ENCODE peak calls at places on chromosome 1, in five cellular contexts. H is pancreas, J is cardiac muscle cell, L is breast epithelium, F is dorsolateral prefrontal cortex. E is an unnamed sample.

GRCh38 chr1:95034506-95034905 is 38.2 kb downstream of the ALG14 start:
- DNase-seq in H (no peak), J (no peak), L (no peak), F (no peak), E (no peak)

GRCh38 chr1:222310830-222311229 is 237.1 kb downstream of the HHIPL2 start:
- DNase-seq in H (no peak), J (peak), L (no peak), F (peak), E (no peak)

GRCh38 chr1:209675567-209676154 is 449 bp downstream of the G0S2 start:
- DNase-seq in H (peak), J (peak), L (no peak), F (no peak), E (peak)

GRCh38 chr1:16716691-16717173 is 23.6 kb upstream of the RNU1-4 start:
- DNase-seq in H (peak), J (no peak), L (peak), F (no peak), E (peak)

GRCh38 chr1:58874327-58874726 is 90.5 kb upstream of the JUN start:
- DNase-seq in H (no peak), J (no peak), L (no peak), F (no peak), E (no peak)

GRCh38 chr1:5813480-5813879 is 178.7 kb downstream of the NPHP4 start:
- DNase-seq in H (no peak), J (no peak), L (no peak), F (no peak), E (no peak)

GRCh38 chr1:12511516-12512468 is 106.2 kb downstream of the DHRS3 start:
- DNase-seq in H (no peak), J (peak), L (no peak), F (no peak), E (no peak)

GRCh38 chr1:91611498-91611917 is 110.9 kb downstream of the CDC7 start:
- DNase-seq in H (no peak), J (no peak), L (no peak), F (no peak), E (no peak)

GRCh38 chr1:110258734-110259133 is 48.6 kb downstream of the KCNC4 start:
- DNase-seq in H (no peak), J (no peak), L (peak), F (no peak), E (no peak)

GRCh38 chr1:230251644-230252191 is 174.4 kb downstream of the PGBD5 start:
- DNase-seq in H (no peak), J (no peak), L (no peak), F (no peak), E (no peak)

GRCh38 chr1:33009561-33009960 is 27.1 kb downstream of the AK2 start:
- DNase-seq in H (no peak), J (no peak), L (no peak), F (no peak), E (no peak)

GRCh38 chr1:30777906-30778155 is 20.3 kb upstream of the LAPTM5 start:
- DNase-seq in H (no peak), J (no peak), L (no peak), F (no peak), E (no peak)

GRCh38 chr1:4033732-4034131 is 133.7 kb upstream of the C1orf174 start:
- DNase-seq in H (no peak), J (no peak), L (no peak), F (no peak), E (no peak)

GRCh38 chr1:156794506-156795373 is 21.9 kb downstream of the SH2D2A start:
- DNase-seq in H (no peak), J (no peak), L (no peak), F (no peak), E (no peak)

GRCh38 chr1:60575326-60575874 is 501.8 kb upstream of the C1orf87 start:
- DNase-seq in H (no peak), J (no peak), L (no peak), F (no peak), E (no peak)

GRCh38 chr1:146032613-146033219 is 11.2 kb upstream of the HJV start:
- DNase-seq in H (no peak), J (peak), L (no peak), F (no peak), E (no peak)

GRCh38 chr1:46813858-46814396 is 15.1 kb downstream of the CYP4B1 start:
- DNase-seq in H (no peak), J (no peak), L (no peak), F (no peak), E (no peak)
- TF ChIP-seq CTCF in H (no peak), J (no peak), L (no peak), F (no peak), E (no peak)

GRCh38 chr1:181503130-181503810 is 20.0 kb downstream of the CACNA1E start:
- DNase-seq in H (no peak), J (no peak), L (peak), F (no peak), E (no peak)
- H3K27ac ChIP-seq in H (no peak), J (no peak), L (peak), F (no peak), E (no peak)

DNA sequence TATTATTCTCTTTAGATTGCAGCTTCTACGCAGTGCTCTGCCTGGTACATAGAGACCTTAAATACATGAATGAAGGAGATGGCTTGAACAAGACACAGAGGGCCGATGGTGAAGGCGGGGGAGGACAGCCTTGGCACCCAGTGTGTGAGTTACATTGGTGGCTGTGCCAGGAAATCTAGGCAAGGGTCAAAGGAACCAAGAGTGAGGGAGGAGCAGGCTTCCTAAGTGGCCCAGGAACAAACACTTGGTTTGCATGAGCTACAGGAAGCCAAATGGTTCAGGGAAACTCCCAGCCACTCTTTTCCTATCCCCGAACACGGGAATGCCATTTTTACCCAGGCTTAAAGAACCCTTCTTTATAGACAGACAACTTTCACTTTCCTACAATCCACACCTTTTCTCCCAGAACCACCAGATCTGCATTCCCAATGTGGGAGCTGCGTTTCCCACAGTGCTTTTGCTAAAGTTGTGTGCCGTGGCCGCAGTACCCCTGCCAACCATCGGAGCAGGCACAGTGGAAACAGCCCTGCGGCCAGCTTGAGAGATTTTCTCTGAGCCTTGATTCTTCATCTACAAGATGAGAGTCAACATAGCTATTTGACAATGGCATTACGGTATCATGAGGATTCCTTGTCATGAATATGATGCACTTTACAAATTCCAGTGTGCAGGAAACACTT is 3.5 kb upstream of the CLEC20A start:
- DNase-seq in H (no peak), J (no peak), L (no peak), F (no peak), E (no peak)
- TF ChIP-seq CTCF in H (no peak), J (no peak), L (no peak), F (no peak), E (peak)

DNA sequence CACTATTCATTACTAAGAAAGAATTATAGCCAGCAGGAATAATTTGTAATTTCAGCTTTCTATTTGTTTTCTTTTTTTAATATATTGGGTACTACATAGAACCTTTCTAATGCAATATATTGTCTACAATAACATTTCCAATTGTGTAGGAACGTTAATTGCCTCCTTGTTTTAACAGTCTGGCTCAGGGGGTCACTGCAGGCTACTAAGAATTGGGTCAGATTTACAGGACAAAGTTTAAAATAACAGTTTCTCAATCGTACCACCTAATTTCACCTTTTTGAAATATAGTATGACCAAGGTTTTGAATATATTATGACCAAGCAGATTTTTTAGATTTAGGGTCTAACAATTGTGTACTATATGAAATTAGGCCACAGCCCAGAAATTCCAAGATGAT is 2.4 kb downstream of the CFH start:
- DNase-seq in H (no peak), J (no peak), L (no peak), F (no peak), E (no peak)
- H3K27ac ChIP-seq in H (no peak), J (no peak), L (no peak), F (no peak), E (no peak)

DNA sequence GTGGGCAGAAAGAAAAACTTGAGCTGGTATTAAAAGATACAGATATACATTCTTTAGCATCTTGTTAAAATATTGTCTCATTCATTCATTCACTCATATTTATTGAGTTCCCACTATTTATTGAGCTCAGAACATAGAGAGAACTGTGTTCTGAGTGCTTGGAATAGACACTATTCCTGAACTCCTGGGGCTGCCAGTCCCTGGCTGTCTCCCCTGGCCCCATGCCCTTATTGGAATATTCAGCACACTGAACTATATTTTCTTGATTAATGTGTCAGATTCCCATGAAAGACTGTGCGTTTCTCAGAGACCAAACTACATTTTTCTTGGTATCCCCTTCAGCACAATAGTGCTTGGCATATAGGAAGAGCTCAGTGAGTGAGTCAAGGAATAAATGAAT is 44.0 kb upstream of the DAB1 start:
- DNase-seq in H (no peak), J (no peak), L (no peak), F (no peak), E (no peak)
- TF ChIP-seq CTCF in H (no peak), J (no peak), L (no peak), F (no peak), E (no peak)

DNA sequence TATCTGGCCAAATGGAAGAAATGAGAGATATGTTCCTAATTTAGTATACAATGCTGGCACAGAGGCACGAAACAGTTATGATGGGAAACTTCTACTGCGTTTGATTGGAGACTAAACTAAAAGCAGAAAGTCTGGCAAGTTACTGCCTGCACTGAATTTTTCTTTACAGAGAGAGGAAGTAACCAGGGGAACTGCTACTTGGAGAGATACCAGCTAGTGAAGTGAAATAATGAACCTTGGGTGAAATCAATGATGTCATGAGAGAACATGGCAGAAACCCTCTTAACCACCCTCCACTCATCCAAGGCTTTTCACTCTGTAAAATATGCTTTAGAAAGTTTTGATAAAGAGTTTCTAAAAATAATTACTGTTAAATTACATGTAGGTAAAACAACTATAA is 29.3 kb downstream of the NIBAN1 start:
- DNase-seq in H (no peak), J (peak), L (no peak), F (no peak), E (no peak)
- H3K27ac ChIP-seq in H (no peak), J (no peak), L (peak), F (no peak), E (no peak)

GRCh38 chr1:203197625-203198024 is 11.1 kb upstream of the CHI3L1 start:
- DNase-seq in H (no peak), J (peak), L (no peak), F (no peak), E (no peak)

GRCh38 chr1:203199002-203199401 is 12.5 kb upstream of the CHI3L1 start:
- DNase-seq in H (no peak), J (no peak), L (no peak), F (no peak), E (no peak)

GRCh38 chr1:203199481-203200058 is 13.1 kb upstream of the CHI3L1 start:
- DNase-seq in H (no peak), J (no peak), L (no peak), F (no peak), E (no peak)

GRCh38 chr1:203200059-203200553 is 13.6 kb upstream of the CHI3L1 start:
- DNase-seq in H (no peak), J (peak), L (peak), F (no peak), E (peak)

GRCh38 chr1:203196371-203196770 is 9.9 kb upstream of the CHI3L1 start:
- DNase-seq in H (no peak), J (no peak), L (no peak), F (no peak), E (no peak)
- TF ChIP-seq CTCF in H (no peak), J (peak), L (no peak), F (no peak), E (no peak)

DNA sequence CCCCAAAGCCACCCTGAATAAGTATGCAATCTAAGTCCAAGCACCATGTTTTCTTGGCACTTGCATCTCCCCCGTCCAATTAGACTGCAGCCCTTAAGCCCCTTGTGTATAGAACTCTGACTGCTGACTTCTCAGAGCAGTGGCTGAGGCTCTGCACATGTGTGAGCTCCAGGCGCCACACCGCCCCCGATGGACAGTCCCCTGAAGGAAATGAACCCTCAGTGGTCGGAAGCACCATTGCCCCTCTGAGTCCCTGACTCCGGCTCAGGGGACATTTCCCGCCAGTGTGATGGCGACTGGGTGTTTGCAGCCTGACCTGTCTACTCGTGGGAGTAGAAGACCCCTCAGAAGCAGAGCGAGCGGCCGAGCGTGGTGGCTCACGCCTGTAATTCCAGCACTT is 37.2 kb upstream of the SCCPDH start:
- DNase-seq in H (no peak), J (no peak), L (no peak), F (no peak), E (no peak)
- H3K27ac ChIP-seq in H (no peak), J (no peak), L (no peak), F (no peak), E (no peak)

GRCh38 chr1:155305881-155306391 is 2.7 kb upstream of the FDPS start:
- DNase-seq in H (no peak), J (peak), L (no peak), F (no peak), E (no peak)
- TF ChIP-seq CTCF in H (no peak), J (no peak), L (no peak), F (no peak), E (no peak)

GRCh38 chr1:100699744-100700143 is 19.8 kb upstream of the VCAM1 start:
- DNase-seq in H (no peak), J (no peak), L (no peak), F (no peak), E (no peak)

GRCh38 chr1:100704473-100704872 is 15.1 kb upstream of the VCAM1 start:
- DNase-seq in H (no peak), J (no peak), L (no peak), F (no peak), E (no peak)

GRCh38 chr1:100703716-100704115 is 15.8 kb upstream of the VCAM1 start:
- DNase-seq in H (no peak), J (peak), L (no peak), F (no peak), E (no peak)

GRCh38 chr1:100703052-100703451 is 16.5 kb upstream of the VCAM1 start:
- DNase-seq in H (no peak), J (no peak), L (no peak), F (no peak), E (no peak)

GRCh38 chr1:100700586-100700985 is 19.0 kb upstream of the VCAM1 start:
- DNase-seq in H (no peak), J (no peak), L (no peak), F (no peak), E (no peak)
- H3K27ac ChIP-seq in H (no peak), J (no peak), L (no peak), F (no peak), E (no peak)